ENCODE peak calls at places on chromosomes 5 and 9, in five cellular contexts. E is HFFc6, L is activated gamma-delta T cell treated with Interleukin-2 at 50 U/mL for 16 hours, X is AG04450, I is lung microvascular endothelial cell. Q is an unnamed sample.
A peak's percentile ranks its signal among the peaks of the same experiment; 100 is the strongest.

GRCh38 chr9:129235931-129236331 is 57.9 kb upstream of the IER5L start:
- DNase-seq in X (no peak), E (no peak), I (no peak), L (peak; percentile 70), Q (no peak)

GRCh38 chr5:87169300-87169991 is 98.2 kb upstream of the RASA1 start:
- DNase-seq in I (peak; percentile 48), X (no peak), L (no peak), E (peak; percentile 27), Q (no peak)

GRCh38 chr5:174827521-174827920 is 103.1 kb downstream of the MSX2 start:
- DNase-seq in L (no peak), E (no peak), I (no peak), X (no peak), Q (no peak)

GRCh38 chr5:9409413-9410089 is 136.3 kb downstream of the SEMA5A start:
- DNase-seq in X (no peak), I (no peak), E (no peak), L (no peak), Q (no peak)

GRCh38 chr5:151104795-151105194 is 24.0 kb upstream of the TNIP1 start:
- DNase-seq in X (no peak), E (no peak), L (no peak), I (no peak), Q (no peak)

GRCh38 chr5:82417776-82418607 is 139.8 kb upstream of the RPS23 start:
- DNase-seq in X (no peak), E (peak; percentile 15), L (no peak), I (no peak), Q (no peak)

GRCh38 chr9:125119643-125120286 is 23.6 kb downstream of the SCAI start:
- DNase-seq in L (no peak), I (no peak), E (peak; percentile 74), X (no peak), Q (peak; percentile 40)

GRCh38 chr5:137615171-137615775 is 116.1 kb upstream of the SPOCK1 start:
- DNase-seq in X (no peak), L (no peak), I (no peak), E (no peak), Q (no peak)

GRCh38 chr5:76402251-76402879 is 720 bp upstream of the IQGAP2 start:
- DNase-seq in E (no peak), X (no peak), L (peak; percentile 72), I (no peak), Q (no peak)

GRCh38 chr5:119328753-119329602 is 26.8 kb upstream of the TNFAIP8 start:
- DNase-seq in I (peak; percentile 14), E (peak; percentile 52), L (peak; percentile 57), X (peak; percentile 55), Q (no peak)

GRCh38 chr5:140202078-140202477 is 27.1 kb downstream of the CYSTM1 start:
- DNase-seq in L (no peak), X (no peak), E (peak; percentile 21), I (peak; percentile 22), Q (no peak)

GRCh38 chr9:91720313-91720712 is 229.7 kb downstream of the ROR2 start:
- DNase-seq in E (no peak), I (no peak), X (no peak), L (no peak), Q (no peak)

GRCh38 chr9:93268551-93269314 is 84.8 kb downstream of the WNK2 start:
- DNase-seq in L (no peak), I (no peak), E (no peak), X (no peak), Q (no peak)

GRCh38 chr9:89497181-89497963 is 541 bp downstream of the SEMA4D start:
- DNase-seq in E (no peak), L (peak; percentile 39), I (no peak), X (no peak), Q (no peak)

GRCh38 chr5:9888517-9888916 is 258.4 kb upstream of the TAS2R1 start:
- DNase-seq in I (no peak), X (peak; percentile 72), E (peak; percentile 79), L (no peak), Q (no peak)

GRCh38 chr5:126373621-126374416 is 49.4 kb upstream of the GRAMD2B start:
- DNase-seq in L (peak; percentile 13), I (no peak), E (peak; percentile 91), X (no peak), Q (no peak)

GRCh38 chr9:14296462-14296861 is 17.5 kb downstream of the NFIB start:
- DNase-seq in L (no peak), I (peak; percentile 57), E (no peak), X (no peak), Q (no peak)

GRCh38 chr5:43775000-43775399 is 172.0 kb downstream of the NNT start:
- DNase-seq in L (no peak), X (no peak), E (no peak), I (no peak), Q (no peak)

GRCh38 chr5:77343165-77343564 is 132.7 kb downstream of the PDE8B start:
- DNase-seq in X (no peak), E (no peak), I (no peak), L (no peak), Q (no peak)

GRCh38 chr9:38271666-38272241 is 120.7 kb upstream of the ALDH1B1 start:
- DNase-seq in I (no peak), X (no peak), E (no peak), L (no peak), Q (no peak)